ENCODE peak calls at places on chromosomes 12 and 14, in eight cellular contexts. H is H9; Z is left cardiac atrium; V is stimulated activated CD4-positive, alpha-beta T cell treated with anti-CD3 and anti-CD28 coated beads, Interleukin-2, amount 100 ng/mL, for 48 hours; R is HEK293T; T is activated CD4-positive, alpha-beta T cell treated with anti-CD3 and anti-CD28 coated beads, Interleukin-2, amount 50 U/mL, for 1 hour; D is PC-3; P is left lung. C is an unnamed sample.

GRCh38 chr12:124617615-124618014 is 50.2 kb upstream of the NCOR2 start:
- DNase-seq in R (no peak), T (no peak), Z (peak), H (no peak), P (peak), D (no peak), V (no peak), C (peak)

GRCh38 chr12:65335021-65335714 is 56.7 kb downstream of the MSRB3 start:
- DNase-seq in Z (peak), D (peak), V (no peak), T (no peak), H (no peak), R (no peak), P (no peak), C (peak)

GRCh38 chr12:28872654-28873268 is 276.3 kb upstream of the FAR2 start:
- DNase-seq in H (peak), D (peak), R (peak), Z (peak), V (peak), P (no peak), T (no peak), C (no peak)

GRCh38 chr12:27796093-27796492 is 16.1 kb upstream of the MANSC4 start:
- DNase-seq in P (no peak), R (no peak), D (no peak), H (no peak), Z (no peak), V (no peak), T (no peak), C (no peak)

GRCh38 chr14:72723741-72724530 is 170.0 kb downstream of the DPF3 start:
- DNase-seq in P (no peak), D (no peak), H (no peak), Z (no peak), V (no peak), R (no peak), T (no peak), C (no peak)

GRCh38 chr14:95370076-95370475 is 50.4 kb upstream of the CLMN start:
- DNase-seq in R (no peak), V (no peak), D (no peak), T (no peak), P (no peak), H (no peak), Z (no peak), C (no peak)

GRCh38 chr12:74889563-74890236 is 319.9 kb downstream of the KCNC2 start:
- DNase-seq in T (no peak), R (no peak), D (peak), Z (no peak), H (no peak), P (no peak), V (no peak), C (no peak)

GRCh38 chr12:17278946-17279345 is 673.0 kb upstream of the LMO3 start:
- DNase-seq in H (no peak), V (no peak), D (peak), Z (no peak), T (no peak), R (no peak), P (no peak), C (no peak)

GRCh38 chr14:53190938-53191337 is 37.8 kb upstream of the DDHD1 start:
- DNase-seq in T (no peak), Z (no peak), R (no peak), H (no peak), D (peak), P (no peak), V (peak), C (no peak)

GRCh38 chr14:103973354-103973753 is 31.0 kb upstream of the RD3L start:
- DNase-seq in H (no peak), P (no peak), R (no peak), V (no peak), Z (no peak), D (no peak), T (no peak), C (no peak)

GRCh38 chr12:17352164-17352563 is 737.8 kb downstream of the RERGL start:
- DNase-seq in V (no peak), T (no peak), P (no peak), D (no peak), Z (no peak), R (no peak), H (no peak), C (no peak)

GRCh38 chr12:89752331-89752730 is 43.7 kb upstream of the ATP2B1 start:
- DNase-seq in D (no peak), Z (no peak), T (no peak), V (no peak), H (no peak), P (no peak), R (no peak), C (no peak)